ENCODE peak calls at places on chromosomes 1 and 21, in six cellular contexts. O is H1, I is A549, U is tibial nerve, N is ovary, H is upper lobe of left lung. S is an unnamed sample.

GRCh38 chr1:10796029-10796944 is at the start of gene CASZ1:
- DNase-seq in U (peak), N (peak), O (peak), H (peak), I (peak), S (peak)

GRCh38 chr1:239308701-239309333 is 77.6 kb upstream of the CHRM3 start:
- DNase-seq in H (peak), O (peak), N (peak), U (no peak), I (no peak), S (peak)

GRCh38 chr1:10830961-10831669 is 34.7 kb upstream of the CASZ1 start:
- DNase-seq in H (no peak), I (peak), O (no peak), U (no peak), N (no peak), S (no peak)

GRCh38 chr1:50605186-50605875 is 182.1 kb upstream of the DMRTA2 start:
- DNase-seq in H (no peak), N (no peak), U (no peak), O (no peak), I (peak), S (peak)

GRCh38 chr1:226061793-226062557 is 541 bp upstream of the H3-3A start:
- DNase-seq in O (peak), H (peak), I (peak), U (peak), N (peak), S (peak)

GRCh38 chr1:121587777-121588176 is 403.0 kb downstream of the SRGAP2C start:
- DNase-seq in O (no peak), H (no peak), U (no peak), N (no peak), I (no peak), S (no peak)

GRCh38 chr1:107459204-107459904 is 318.5 kb downstream of the NTNG1 start:
- DNase-seq in O (no peak), U (no peak), N (no peak), I (no peak), H (no peak), S (no peak)

GRCh38 chr1:217078010-217078704 is 354.9 kb upstream of the ESRRG start:
- DNase-seq in I (no peak), H (no peak), O (no peak), N (no peak), U (no peak), S (no peak)

GRCh38 chr1:185438936-185439335 is 121.9 kb upstream of the IVNS1ABP start:
- DNase-seq in U (no peak), O (no peak), I (no peak), H (no peak), N (no peak), S (no peak)

GRCh38 chr21:22791986-22792560 is 1793.9 kb downstream of the NCAM2 start:
- DNase-seq in O (no peak), N (no peak), U (peak), H (no peak), I (peak), S (no peak)

GRCh38 chr21:28516996-28517592 is 475.6 kb downstream of the LTN1 start:
- DNase-seq in H (peak), N (peak), O (peak), I (peak), U (peak), S (peak)

GRCh38 chr1:227884370-227885134 is 63.2 kb downstream of the WNT9A start:
- DNase-seq in I (no peak), U (no peak), N (peak), H (peak), O (no peak), S (no peak)

GRCh38 chr1:20446796-20447195 is 39.2 kb downstream of the CAMK2N1 start:
- DNase-seq in U (no peak), O (no peak), N (no peak), I (no peak), H (no peak), S (no peak)

GRCh38 chr1:77051406-77051805 is 167.8 kb downstream of the PIGK start:
- DNase-seq in N (no peak), U (no peak), I (no peak), O (no peak), H (no peak), S (no peak)

GRCh38 chr1:236502579-236502971 is 21.2 kb upstream of the LGALS8 start:
- DNase-seq in I (no peak), H (no peak), U (no peak), N (no peak), O (no peak), S (no peak)

GRCh38 chr1:231241751-231242150 is 739 bp downstream of the GNPAT start:
- DNase-seq in U (peak), I (peak), O (no peak), N (peak), H (peak), S (peak)

GRCh38 chr21:43305811-43306311 is 121.1 kb downstream of the SIK1 start:
- DNase-seq in U (no peak), N (no peak), H (no peak), O (no peak), I (no peak), S (no peak)

GRCh38 chr1:26177182-26177684 is at the start of gene CNKSR1:
- DNase-seq in N (no peak), I (no peak), O (peak), H (peak), U (no peak), S (peak)

GRCh38 chr1:184593612-184594011 is 161.0 kb downstream of the EDEM3 start:
- DNase-seq in I (no peak), H (no peak), N (no peak), O (no peak), U (no peak), S (no peak)

GRCh38 chr1:29256979-29257804 is 20.9 kb downstream of the PTPRU start:
- DNase-seq in H (no peak), U (no peak), N (peak), I (no peak), O (no peak), S (no peak)

GRCh38 chr1:7567376-7567775 is 203.7 kb upstream of the VAMP3 start:
- DNase-seq in N (no peak), I (no peak), U (no peak), H (no peak), O (no peak), S (no peak)

GRCh38 chr1:48082271-48082925 is 85.2 kb upstream of the TRABD2B start:
- DNase-seq in N (no peak), H (no peak), U (no peak), I (no peak), O (no peak), S (no peak)

GRCh38 chr1:86515597-86515996 is 31.3 kb upstream of the CLCA4 start:
- DNase-seq in U (no peak), N (no peak), H (no peak), O (no peak), I (peak), S (peak)

GRCh38 chr1:112509005-112509659 is 367 bp downstream of the WNT2B start:
- DNase-seq in H (peak), N (peak), I (no peak), O (peak), U (no peak), S (peak)

GRCh38 chr1:211735208-211736170 is 60.1 kb upstream of the NEK2 start:
- DNase-seq in H (no peak), N (peak), I (peak), O (peak), U (peak), S (peak)

GRCh38 chr1:78157162-78157561 is 111.4 kb downstream of the GIPC2 start:
- DNase-seq in U (no peak), H (no peak), N (no peak), I (no peak), O (no peak), S (no peak)

GRCh38 chr1:192807221-192807967 is 1.4 kb upstream of the RGS2 start:
- DNase-seq in U (no peak), O (no peak), N (no peak), H (peak), I (peak), S (no peak)

GRCh38 chr1:86741947-86742572 is 37.7 kb downstream of the SH3GLB1 start:
- DNase-seq in U (peak), O (no peak), I (peak), N (no peak), H (peak), S (peak)

GRCh38 chr21:34043333-34043732 is 30.0 kb upstream of the MRPS6 start:
- DNase-seq in N (no peak), O (no peak), I (no peak), H (no peak), U (no peak), S (no peak)

DNA sequence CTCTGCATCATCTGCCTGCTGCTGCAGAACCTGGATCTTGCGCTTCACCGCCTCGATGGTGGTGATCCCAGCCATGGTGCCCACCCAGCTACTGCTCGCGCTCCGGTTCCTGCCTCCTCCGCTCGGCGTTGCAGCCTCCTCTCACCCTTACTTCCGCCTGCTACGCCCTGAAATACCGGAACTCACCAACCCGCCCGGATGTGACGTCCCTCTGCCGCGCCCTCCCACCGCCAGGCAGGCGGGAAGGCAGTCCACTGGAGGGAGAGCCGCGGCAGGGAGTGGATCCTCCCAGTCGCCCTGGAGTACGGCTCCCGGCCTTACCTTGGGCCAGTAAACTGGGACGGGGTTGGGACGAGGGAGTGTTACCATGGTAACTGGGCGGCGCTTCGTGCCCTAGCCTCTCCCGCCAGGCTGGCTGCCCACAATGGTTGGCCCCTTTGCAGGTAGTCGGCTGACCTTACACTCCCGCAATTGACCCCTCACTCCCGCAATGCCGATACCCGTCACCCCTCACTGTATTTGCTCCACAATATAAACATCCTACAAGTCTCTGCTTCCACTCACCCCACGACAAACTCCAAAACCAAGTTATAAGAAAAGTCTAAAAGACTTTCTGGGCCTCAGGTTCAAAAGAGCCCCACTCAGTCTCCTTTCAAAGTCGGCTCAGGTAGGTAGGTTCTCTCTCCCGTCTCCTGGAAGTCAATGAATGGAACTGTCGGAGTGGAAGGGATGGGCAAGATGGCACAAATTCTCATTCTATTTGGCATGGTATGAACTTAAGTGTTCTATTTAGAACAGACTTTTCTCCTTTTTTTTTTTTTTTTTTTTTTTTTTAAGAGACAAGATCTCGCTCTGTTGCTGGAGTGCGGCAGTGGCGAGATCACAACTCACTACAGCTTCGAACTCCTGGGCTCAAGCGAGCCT is 8.6 kb downstream of the TPM3 start:
- DNase-seq in H (peak), O (peak), I (peak), N (peak), U (peak), S (peak)
- TF ChIP-seq EP300 in H (peak), O (peak), I (no peak), N (peak), U (peak), S (peak)

GRCh38 chr1:37171651-37172050 is 137.3 kb upstream of the GRIK3 start:
- DNase-seq in U (no peak), H (no peak), O (no peak), I (no peak), N (no peak), S (no peak)
- TF ChIP-seq EP300 in U (no peak), H (no peak), O (no peak), I (no peak), N (no peak), S (no peak)

GRCh38 chr1:143652744-143653143 is 319.0 kb downstream of the FAM72C start:
- DNase-seq in N (no peak), O (no peak), I (no peak), H (no peak), U (no peak), S (no peak)
- TF ChIP-seq EP300 in N (no peak), O (no peak), I (no peak), H (no peak), U (no peak), S (no peak)

DNA sequence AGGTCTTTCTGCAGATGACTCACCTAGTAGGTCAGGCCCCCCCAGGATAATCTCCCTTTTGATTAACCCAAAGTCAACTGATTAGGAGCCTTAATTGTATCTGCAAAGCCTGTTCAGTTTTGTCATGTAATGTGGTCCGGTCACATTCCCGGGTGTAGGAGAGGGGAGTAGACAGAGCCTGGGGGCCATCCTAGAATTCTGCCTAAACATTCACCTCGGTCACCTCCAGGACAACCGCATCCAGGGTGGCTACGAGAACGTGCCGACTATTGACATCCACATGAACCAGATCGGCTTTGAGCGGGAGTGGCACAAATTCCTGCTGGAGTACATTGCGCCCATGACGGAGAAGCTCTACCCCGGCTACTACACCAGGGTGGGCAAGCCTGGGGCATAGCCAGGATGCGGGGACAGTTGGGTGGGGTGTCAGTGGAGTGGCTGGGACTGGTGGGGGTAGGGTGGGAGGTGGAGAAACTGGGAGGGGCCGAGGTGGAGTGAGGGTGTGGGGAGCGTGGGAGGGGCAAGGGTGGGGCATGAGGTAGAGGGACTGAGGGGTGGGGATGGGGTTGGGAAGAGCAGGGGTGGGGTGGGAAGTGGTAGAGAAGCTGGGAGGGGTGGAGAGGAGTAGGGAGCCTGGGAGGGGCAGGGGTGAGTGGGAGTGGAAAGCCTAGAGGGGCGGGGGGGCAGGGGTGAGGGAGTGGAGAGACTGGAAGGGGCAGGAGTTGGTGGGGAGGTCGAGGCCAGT is 9.6 kb upstream of the MFN2 start:
- DNase-seq in I (no peak), H (no peak), U (no peak), O (no peak), N (no peak), S (no peak)
- TF ChIP-seq EP300 in I (no peak), H (no peak), U (no peak), O (no peak), N (no peak), S (no peak)

DNA sequence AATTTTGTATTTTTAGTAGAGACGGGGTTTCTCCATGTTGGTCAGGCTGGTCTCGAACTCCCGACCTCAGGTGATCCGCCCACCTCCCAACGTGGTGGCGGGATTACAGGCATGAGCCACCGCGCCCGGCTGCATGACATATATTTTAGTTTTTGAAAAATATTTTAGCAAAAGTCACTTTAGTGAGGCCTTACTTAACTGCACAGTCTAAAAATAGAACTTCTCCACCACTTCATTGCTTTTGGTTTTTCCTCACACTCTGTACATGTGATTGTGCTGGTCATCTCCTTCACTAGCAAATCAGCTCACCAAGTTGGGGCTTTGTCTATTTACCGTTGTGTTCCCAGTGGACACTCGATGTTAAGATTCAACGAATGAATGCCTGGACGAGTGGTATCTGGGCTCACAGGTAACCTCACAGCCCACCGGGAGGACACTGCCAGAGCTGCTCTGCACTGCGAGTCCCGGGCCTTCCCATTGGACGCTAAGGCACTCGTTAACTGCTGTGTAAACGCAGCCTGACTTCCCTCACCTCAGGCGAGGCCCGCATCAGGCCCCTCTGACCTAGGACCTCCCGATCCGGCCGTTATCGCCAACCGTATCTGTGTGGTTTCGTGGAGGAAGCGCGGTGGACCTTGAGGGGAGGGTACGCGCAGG is 14.0 kb upstream of the ZNF692 start:
- DNase-seq in H (peak), O (peak), U (peak), I (peak), N (peak), S (peak)
- TF ChIP-seq EP300 in H (no peak), O (no peak), U (no peak), I (no peak), N (no peak), S (no peak)

DNA sequence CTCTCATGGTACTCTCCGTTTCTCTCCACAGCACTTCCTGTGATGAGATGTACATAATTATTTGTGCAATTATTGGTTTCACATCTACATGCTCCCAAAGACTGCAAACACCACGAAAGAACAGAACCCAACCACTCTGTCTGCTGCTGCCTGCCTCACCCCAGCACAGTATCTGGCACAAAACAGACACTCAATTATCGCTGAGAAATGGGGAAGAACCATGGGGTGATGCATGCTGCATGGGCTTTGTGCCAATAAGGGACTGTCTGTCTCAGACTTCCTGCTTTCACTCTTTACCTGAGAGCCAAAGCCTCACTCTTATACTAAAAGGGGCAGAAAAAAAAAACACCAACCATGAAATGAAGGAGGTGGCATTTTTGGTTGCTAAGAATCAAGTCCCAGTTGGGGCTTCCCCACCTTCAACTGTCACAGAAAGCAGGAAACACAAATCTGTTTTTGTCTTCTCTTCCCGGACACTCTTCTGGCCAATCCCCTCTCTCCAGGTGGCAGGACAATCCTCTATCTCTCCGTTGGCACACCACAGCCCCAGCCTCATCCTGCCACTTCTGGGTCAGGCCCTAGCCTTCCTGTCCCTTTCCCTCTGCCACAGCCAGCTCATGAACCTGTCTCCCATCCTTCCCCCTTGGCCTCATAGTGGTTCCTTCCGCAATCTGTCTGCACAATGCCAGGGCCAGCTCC is 82.0 kb downstream of the TGFBR3 start:
- DNase-seq in U (no peak), I (no peak), O (no peak), N (no peak), H (no peak), S (peak)
- TF ChIP-seq EP300 in U (no peak), I (no peak), O (no peak), N (no peak), H (no peak), S (no peak)

GRCh38 chr1:241734533-241734932 is 82.5 kb downstream of the WDR64 start:
- DNase-seq in U (no peak), I (no peak), N (no peak), H (no peak), O (no peak), S (no peak)

GRCh38 chr1:241730031-241730430 is 78.0 kb downstream of the WDR64 start:
- DNase-seq in I (no peak), N (no peak), H (no peak), O (no peak), U (no peak), S (no peak)

GRCh38 chr1:241738284-241738683 is 86.2 kb downstream of the WDR64 start:
- DNase-seq in O (no peak), N (no peak), H (no peak), I (no peak), U (no peak), S (no peak)

GRCh38 chr1:241736387-241736786 is 84.3 kb downstream of the WDR64 start:
- DNase-seq in N (no peak), I (no peak), H (no peak), U (no peak), O (no peak), S (no peak)

GRCh38 chr1:241733899-241734298 is 81.8 kb downstream of the WDR64 start:
- DNase-seq in O (no peak), H (no peak), I (no peak), N (no peak), U (no peak), S (no peak)
- TF ChIP-seq EP300 in O (no peak), H (no peak), I (no peak), N (no peak), U (no peak), S (no peak)

DNA sequence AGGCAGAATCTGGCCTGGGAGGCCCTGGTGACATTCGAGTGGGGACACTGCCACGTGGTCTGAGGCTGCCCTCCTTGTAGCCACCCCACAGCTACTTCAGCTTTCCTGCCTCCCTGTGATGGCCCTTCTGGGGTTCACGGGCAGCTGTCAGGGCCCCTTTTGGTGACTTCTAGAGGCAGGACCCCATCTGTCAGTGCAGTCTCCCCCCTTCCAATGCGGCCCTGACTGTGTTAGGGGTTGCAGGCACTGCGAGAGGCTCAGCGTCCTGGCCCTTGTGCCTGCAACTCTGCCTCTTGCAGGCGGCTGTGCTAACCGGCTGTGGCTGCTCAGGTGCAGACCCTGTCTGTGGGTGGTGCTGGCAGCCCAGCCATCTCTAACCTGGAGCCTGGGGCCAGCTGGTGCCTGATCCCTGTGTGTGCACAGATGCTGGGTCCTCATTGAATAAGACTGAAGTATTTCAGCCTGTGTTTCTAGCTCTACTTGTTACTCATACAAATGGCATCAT is 62.2 kb downstream of the S100B start:
- DNase-seq in I (no peak), U (no peak), H (no peak), N (no peak), O (no peak), S (no peak)
- TF ChIP-seq EP300 in I (no peak), U (no peak), H (no peak), N (no peak), O (no peak), S (no peak)

S was measured in transverse colon.